ENCODE peak calls at places on chromosomes 12 and 14, in seven cellular contexts. One of them, this sample, is unnamed.

GRCh38 chr14:103093856-103094405 is 594 bp upstream of the EXOC3L4 start:
- DNase-seq in thyroid gland: no peak
- DNase-seq in HFFc6: no peak
- DNase-seq in cardiac muscle cell: no peak
- DNase-seq in sigmoid colon: no peak
- DNase-seq in A673: no peak
- DNase-seq in AG04450: no peak
- DNase-seq in this sample: no peak

GRCh38 chr12:92365333-92365732 is 219.7 kb upstream of the BTG1 start:
- DNase-seq in sigmoid colon: no peak
- DNase-seq in HFFc6: no peak
- DNase-seq in AG04450: no peak
- DNase-seq in A673: no peak
- DNase-seq in thyroid gland: no peak
- DNase-seq in cardiac muscle cell: no peak
- DNase-seq in this sample: no peak

GRCh38 chr14:95562892-95563685 is 28.2 kb downstream of the GLRX5 start:
- DNase-seq in sigmoid colon: no peak
- DNase-seq in HFFc6: no peak
- DNase-seq in thyroid gland: peak
- DNase-seq in AG04450: no peak
- DNase-seq in A673: no peak
- DNase-seq in cardiac muscle cell: peak
- DNase-seq in this sample: no peak

GRCh38 chr14:100857196-100857922 is 31.4 kb downstream of the MEG3 start:
- DNase-seq in A673: no peak
- DNase-seq in AG04450: no peak
- DNase-seq in cardiac muscle cell: no peak
- DNase-seq in sigmoid colon: no peak
- DNase-seq in HFFc6: no peak
- DNase-seq in thyroid gland: no peak
- DNase-seq in this sample: peak

GRCh38 chr12:70040141-70040540 is 203.1 kb upstream of the CNOT2 start:
- DNase-seq in AG04450: no peak
- DNase-seq in sigmoid colon: no peak
- DNase-seq in HFFc6: no peak
- DNase-seq in A673: no peak
- DNase-seq in thyroid gland: no peak
- DNase-seq in cardiac muscle cell: no peak
- DNase-seq in this sample: no peak

GRCh38 chr12:85784096-85784720 is 52.0 kb downstream of the RASSF9 start:
- DNase-seq in thyroid gland: no peak
- DNase-seq in sigmoid colon: no peak
- DNase-seq in AG04450: no peak
- DNase-seq in A673: no peak
- DNase-seq in HFFc6: no peak
- DNase-seq in cardiac muscle cell: no peak
- DNase-seq in this sample: no peak

GRCh38 chr12:104485651-104486341 is 29.0 kb downstream of the CHST11 start:
- DNase-seq in sigmoid colon: no peak
- DNase-seq in AG04450: no peak
- DNase-seq in cardiac muscle cell: no peak
- DNase-seq in thyroid gland: no peak
- DNase-seq in HFFc6: no peak
- DNase-seq in A673: no peak
- DNase-seq in this sample: no peak

GRCh38 chr14:64763801-64764511 is 59.7 kb downstream of the PLEKHG3 start:
- DNase-seq in A673: peak
- DNase-seq in thyroid gland: no peak
- DNase-seq in AG04450: no peak
- DNase-seq in cardiac muscle cell: no peak
- DNase-seq in HFFc6: peak
- DNase-seq in sigmoid colon: no peak
- DNase-seq in this sample: no peak

GRCh38 chr12:109530301-109530685 is 43.0 kb downstream of the MMAB start:
- DNase-seq in AG04450: no peak
- DNase-seq in HFFc6: no peak
- DNase-seq in A673: no peak
- DNase-seq in thyroid gland: peak
- DNase-seq in sigmoid colon: no peak
- DNase-seq in cardiac muscle cell: no peak
- DNase-seq in this sample: no peak

GRCh38 chr12:109529618-109530300 is 43.5 kb downstream of the MMAB start:
- DNase-seq in sigmoid colon: no peak
- DNase-seq in cardiac muscle cell: peak
- DNase-seq in A673: no peak
- DNase-seq in AG04450: no peak
- DNase-seq in thyroid gland: peak
- DNase-seq in HFFc6: no peak
- DNase-seq in this sample: no peak

GRCh38 chr12:109524466-109525278 is 47.2 kb downstream of the UBE3B start:
- DNase-seq in sigmoid colon: no peak
- DNase-seq in HFFc6: no peak
- DNase-seq in cardiac muscle cell: no peak
- DNase-seq in AG04450: no peak
- DNase-seq in thyroid gland: no peak
- DNase-seq in A673: no peak
- DNase-seq in this sample: no peak

GRCh38 chr12:109525279-109525585 is 47.8 kb downstream of the UBE3B start:
- DNase-seq in A673: no peak
- DNase-seq in sigmoid colon: no peak
- DNase-seq in HFFc6: no peak
- DNase-seq in cardiac muscle cell: no peak
- DNase-seq in thyroid gland: no peak
- DNase-seq in AG04450: no peak
- DNase-seq in this sample: no peak

DNA sequence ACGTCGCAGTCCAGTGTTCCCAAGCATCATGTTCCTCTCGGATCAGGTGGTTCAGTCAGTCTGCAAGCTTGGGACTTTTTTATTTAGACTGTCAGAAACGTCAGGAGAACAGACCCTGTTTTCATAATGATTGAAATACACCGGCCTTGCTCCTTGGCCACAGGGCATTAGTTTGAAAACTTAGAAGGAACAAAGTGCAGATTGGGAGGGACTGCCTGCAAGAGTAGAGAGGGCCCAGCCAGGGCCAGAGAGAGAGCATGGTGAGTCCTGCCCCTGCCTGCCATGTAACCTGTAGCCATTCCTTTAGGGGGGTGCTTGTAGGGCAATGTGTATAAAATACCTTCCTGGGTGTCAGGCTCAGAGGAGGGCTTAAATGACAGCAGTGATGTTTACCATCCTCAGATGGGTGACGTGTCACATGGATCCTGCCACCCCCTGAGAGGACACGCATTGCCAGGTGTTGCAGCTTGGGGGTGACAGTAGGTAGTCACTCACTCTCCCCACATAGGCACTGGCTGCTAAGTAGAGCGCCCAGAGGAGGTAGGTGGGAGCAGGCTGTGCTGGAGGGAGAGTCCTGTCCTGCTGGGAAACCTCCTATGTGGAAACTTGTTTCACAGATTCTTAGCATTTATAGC is 45.7 kb downstream of the MMAB start:
- DNase-seq in thyroid gland: no peak
- DNase-seq in HFFc6: no peak
- DNase-seq in cardiac muscle cell: no peak
- DNase-seq in sigmoid colon: no peak
- DNase-seq in A673: no peak
- DNase-seq in AG04450: no peak
- DNase-seq in this sample: no peak
- TF ChIP-seq CTCF in thyroid gland: no peak
- TF ChIP-seq CTCF in HFFc6: no peak
- TF ChIP-seq CTCF in cardiac muscle cell: no peak
- TF ChIP-seq CTCF in sigmoid colon: no peak
- TF ChIP-seq CTCF in A673: no peak
- TF ChIP-seq CTCF in AG04450: no peak
- TF ChIP-seq CTCF in this sample: no peak

GRCh38 chr12:53497461-53497860 is 1.8 kb downstream of the MAP3K12 start:
- DNase-seq in A673: no peak
- DNase-seq in thyroid gland: no peak
- DNase-seq in AG04450: no peak
- DNase-seq in HFFc6: no peak
- DNase-seq in sigmoid colon: no peak
- DNase-seq in cardiac muscle cell: no peak
- DNase-seq in this sample: no peak

GRCh38 chr12:53499261-53500118 is at the start of gene MAP3K12:
- DNase-seq in thyroid gland: peak
- DNase-seq in sigmoid colon: peak
- DNase-seq in cardiac muscle cell: peak
- DNase-seq in HFFc6: peak
- DNase-seq in AG04450: no peak
- DNase-seq in A673: peak
- DNase-seq in this sample: peak

GRCh38 chr12:53498235-53498630 is 1.0 kb downstream of the MAP3K12 start:
- DNase-seq in AG04450: no peak
- DNase-seq in cardiac muscle cell: no peak
- DNase-seq in HFFc6: no peak
- DNase-seq in A673: no peak
- DNase-seq in sigmoid colon: no peak
- DNase-seq in thyroid gland: no peak
- DNase-seq in this sample: no peak

GRCh38 chr12:53495903-53496751 is 3.1 kb downstream of the MAP3K12 start:
- DNase-seq in sigmoid colon: peak
- DNase-seq in thyroid gland: peak
- DNase-seq in AG04450: peak
- DNase-seq in cardiac muscle cell: peak
- DNase-seq in HFFc6: no peak
- DNase-seq in A673: no peak
- DNase-seq in this sample: peak

DNA sequence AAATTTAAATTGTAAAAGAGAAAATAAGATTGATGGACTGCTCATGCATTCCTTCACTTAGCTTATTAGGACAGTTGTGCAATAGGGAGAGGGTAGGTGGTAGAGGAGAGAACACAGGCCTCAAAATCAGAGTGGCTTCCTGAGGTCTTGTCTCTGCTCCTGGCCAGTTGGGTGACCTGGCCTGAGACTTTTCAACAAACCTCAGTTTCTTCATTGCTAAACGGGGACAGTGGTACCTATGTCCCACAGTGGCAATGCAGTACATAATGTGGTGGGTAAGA is 2.6 kb downstream of the MAP3K12 start:
- DNase-seq in thyroid gland: no peak
- DNase-seq in cardiac muscle cell: no peak
- DNase-seq in A673: no peak
- DNase-seq in sigmoid colon: no peak
- DNase-seq in AG04450: no peak
- DNase-seq in HFFc6: no peak
- DNase-seq in this sample: no peak
- TF ChIP-seq CTCF in thyroid gland: no peak
- TF ChIP-seq CTCF in cardiac muscle cell: no peak
- TF ChIP-seq CTCF in A673: no peak
- TF ChIP-seq CTCF in sigmoid colon: no peak
- TF ChIP-seq CTCF in AG04450: no peak
- TF ChIP-seq CTCF in HFFc6: no peak
- TF ChIP-seq CTCF in this sample: no peak

DNA sequence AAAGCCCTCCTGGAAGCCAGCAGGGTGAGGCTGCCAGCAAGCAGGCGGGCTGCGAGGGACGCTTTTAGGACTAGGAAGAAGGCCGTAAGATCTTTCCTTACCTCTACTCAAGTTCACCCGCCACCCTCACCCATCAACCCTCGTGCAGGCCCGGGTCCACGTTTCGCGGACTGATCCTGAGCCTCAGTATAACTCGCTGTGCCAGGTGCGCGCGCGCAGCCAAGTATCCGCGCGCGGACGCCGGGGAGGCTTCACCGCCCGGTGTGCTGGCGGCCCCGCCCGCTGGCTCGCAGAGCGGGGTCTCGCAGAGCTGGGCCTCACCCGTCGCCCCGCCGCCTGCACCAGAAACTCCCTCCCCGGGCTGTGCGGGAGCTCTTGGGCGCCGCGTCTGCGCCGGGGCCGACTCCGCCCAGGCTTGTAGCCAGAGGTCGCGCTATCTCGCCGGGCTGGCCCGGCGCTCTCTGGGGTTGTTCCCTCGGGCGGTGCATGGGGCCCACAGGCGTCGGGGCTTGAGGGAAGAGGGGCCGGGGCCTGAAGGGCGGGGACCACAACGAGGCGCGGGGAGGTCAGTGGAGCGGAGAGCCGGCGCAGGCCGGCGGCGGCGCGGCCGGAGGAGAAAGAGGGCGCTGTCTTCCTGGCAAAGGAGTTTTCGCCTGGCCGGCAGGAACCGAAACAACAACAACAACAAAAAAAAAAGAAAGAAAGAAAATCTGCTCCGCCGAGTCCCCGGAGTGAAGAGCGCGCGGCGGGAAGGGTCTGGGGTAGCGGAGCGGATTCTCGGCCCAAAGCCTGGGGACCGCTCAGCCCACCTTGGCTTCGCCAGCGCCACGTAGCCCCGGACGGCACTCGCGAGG is 7.7 kb upstream of the SIX1 start:
- DNase-seq in HFFc6: peak
- DNase-seq in thyroid gland: peak
- DNase-seq in AG04450: no peak
- DNase-seq in A673: peak
- DNase-seq in sigmoid colon: no peak
- DNase-seq in cardiac muscle cell: peak
- DNase-seq in this sample: peak
- TF ChIP-seq CTCF in HFFc6: peak
- TF ChIP-seq CTCF in thyroid gland: peak
- TF ChIP-seq CTCF in AG04450: peak
- TF ChIP-seq CTCF in A673: peak
- TF ChIP-seq CTCF in sigmoid colon: no peak
- TF ChIP-seq CTCF in cardiac muscle cell: peak
- TF ChIP-seq CTCF in this sample: no peak

DNA sequence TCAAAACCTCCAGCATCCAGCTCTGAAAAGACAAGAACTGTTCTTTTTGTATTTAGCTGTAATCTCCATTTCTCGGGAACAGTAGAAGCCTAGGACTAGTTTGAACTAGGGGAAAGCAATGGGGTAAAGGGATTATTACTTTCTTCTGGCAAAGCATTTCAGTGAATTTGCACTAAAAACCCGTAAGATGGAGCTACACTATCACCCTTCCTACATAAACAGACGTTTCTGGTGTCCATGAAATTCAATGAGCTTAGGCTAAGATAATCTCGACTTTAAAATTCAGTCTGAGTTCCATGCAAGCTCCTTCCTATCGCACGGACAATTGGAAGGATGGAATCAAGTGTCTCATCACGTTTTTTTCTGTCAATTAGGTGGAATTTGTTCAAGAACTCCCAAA is 24.0 kb downstream of the ACSM4 start:
- DNase-seq in cardiac muscle cell: no peak
- DNase-seq in A673: peak
- DNase-seq in sigmoid colon: no peak
- DNase-seq in thyroid gland: no peak
- DNase-seq in AG04450: no peak
- DNase-seq in HFFc6: no peak
- DNase-seq in this sample: no peak
- TF ChIP-seq CTCF in cardiac muscle cell: no peak
- TF ChIP-seq CTCF in A673: no peak
- TF ChIP-seq CTCF in sigmoid colon: no peak
- TF ChIP-seq CTCF in thyroid gland: no peak
- TF ChIP-seq CTCF in AG04450: no peak
- TF ChIP-seq CTCF in HFFc6: peak
- TF ChIP-seq CTCF in this sample: no peak

GRCh38 chr14:22047105-22047504 is 373.5 kb upstream of the OR4E1 start:
- DNase-seq in cardiac muscle cell: peak
- DNase-seq in thyroid gland: peak
- DNase-seq in HFFc6: no peak
- DNase-seq in A673: peak
- DNase-seq in AG04450: no peak
- DNase-seq in sigmoid colon: no peak
- DNase-seq in this sample: no peak
- TF ChIP-seq CTCF in cardiac muscle cell: no peak
- TF ChIP-seq CTCF in thyroid gland: peak
- TF ChIP-seq CTCF in HFFc6: no peak
- TF ChIP-seq CTCF in A673: peak
- TF ChIP-seq CTCF in AG04450: no peak
- TF ChIP-seq CTCF in sigmoid colon: no peak
- TF ChIP-seq CTCF in this sample: peak